ENCODE peak calls at places on chromosomes 11 and 22, in eight cellular contexts. T is endodermal cell; X is tibial artery; G is heart left ventricle; J is CD8-positive, alpha-beta T cell; F is dorsolateral prefrontal cortex; A is Peyer's patch; Z is neuronal stem cell. M is an unnamed sample.

GRCh38 chr11:488062-488461 is 19.0 kb downstream of the RNH1 start:
- DNase-seq in T (no peak), X (no peak), G (no peak), J (no peak), F (no peak), A (no peak), Z (no peak), M (no peak)

GRCh38 chr11:117620131-117620530 is 176.9 kb downstream of the DSCAML1 start:
- DNase-seq in T (no peak), X (no peak), G (no peak), J (no peak), F (no peak), A (no peak), Z (no peak), M (no peak)

GRCh38 chr11:49405743-49406142 is 197.3 kb upstream of the FOLH1 start:
- DNase-seq in T (peak; percentile 47), X (no peak), G (no peak), J (no peak), F (no peak), A (no peak), Z (no peak), M (no peak)

GRCh38 chr22:16988257-16988656 is 19.8 kb downstream of the GAB4 start:
- DNase-seq in T (no peak), X (no peak), G (no peak), J (no peak), F (no peak), A (no peak), Z (no peak), M (no peak)

GRCh38 chr11:113505046-113505445 is 29.8 kb upstream of the DRD2 start:
- DNase-seq in T (no peak), X (no peak), G (no peak), J (no peak), F (no peak), A (no peak), Z (no peak), M (no peak)

GRCh38 chr11:77178150-77178549 is 50.1 kb downstream of the MYO7A start:
- DNase-seq in T (no peak), X (no peak), G (no peak), J (no peak), F (no peak), A (no peak), Z (no peak), M (no peak)

GRCh38 chr22:46835288-46835687 is 72.8 kb downstream of the TBC1D22A start:
- DNase-seq in T (no peak), X (no peak), G (no peak), J (no peak), F (no peak), A (no peak), Z (no peak), M (no peak)

GRCh38 chr11:41379084-41379483 is 80.4 kb downstream of the LRRC4C start:
- DNase-seq in T (no peak), X (no peak), G (no peak), J (no peak), F (no peak), A (no peak), Z (no peak), M (no peak)

GRCh38 chr11:83070878-83071640 is 638 bp downstream of the RAB30 start:
- DNase-seq in T (no peak), X (peak; percentile 55), G (peak; percentile 57), J (peak; percentile 27), F (no peak), A (peak; percentile 30), Z (peak; percentile 11), M (no peak)

GRCh38 chr22:45818130-45819085 is 146.8 kb downstream of the ATXN10 start:
- DNase-seq in T (peak; percentile 73), X (no peak), G (peak; percentile 46), J (no peak), F (no peak), A (no peak), Z (no peak), M (no peak)

GRCh38 chr22:19986011-19986409 is 30.6 kb downstream of the ARVCF start:
- DNase-seq in T (no peak), X (no peak), G (no peak), J (no peak), F (no peak), A (no peak), Z (no peak), M (no peak)

GRCh38 chr22:46576556-46577351 is 39.3 kb upstream of the CELSR1 start:
- DNase-seq in T (peak; percentile 59), X (no peak), G (peak; percentile 75), J (peak; percentile 57), F (no peak), A (peak; percentile 64), Z (peak; percentile 55), M (no peak)

GRCh38 chr11:74443071-74443864 is 24.1 kb downstream of the KCNE3 start:
- DNase-seq in T (peak; percentile 75), X (no peak), G (no peak), J (no peak), F (no peak), A (no peak), Z (no peak), M (peak; percentile 14)

GRCh38 chr11:74018331-74019005 is 9.6 kb upstream of the UCP3 start:
- DNase-seq in T (no peak), X (peak; percentile 96), G (peak; percentile 90), J (no peak), F (no peak), A (peak; percentile 48), Z (no peak), M (peak; percentile 41)

GRCh38 chr11:100869328-100869727 is 182.2 kb downstream of the ARHGAP42 start:
- DNase-seq in T (no peak), X (no peak), G (no peak), J (no peak), F (no peak), A (no peak), Z (no peak), M (no peak)

GRCh38 chr22:45503071-45503815 is 560 bp downstream of the FBLN1 start:
- DNase-seq in T (peak; percentile 81), X (no peak), G (no peak), J (no peak), F (no peak), A (no peak), Z (peak; percentile 68), M (no peak)

GRCh38 chr11:63763506-63764200 is 4.9 kb downstream of the ZFTA start:
- DNase-seq in T (peak; percentile 91), X (peak; percentile 27), G (peak; percentile 43), J (no peak), F (no peak), A (no peak), Z (peak; percentile 76), M (no peak)

GRCh38 chr11:102230186-102230585 is 87.1 kb upstream of the BIRC3 start:
- DNase-seq in T (no peak), X (no peak), G (no peak), J (no peak), F (no peak), A (no peak), Z (no peak), M (no peak)

GRCh38 chr11:102225689-102226562 is 91.4 kb upstream of the BIRC3 start:
- DNase-seq in T (no peak), X (no peak), G (no peak), J (no peak), F (no peak), A (no peak), Z (no peak), M (peak; percentile 97)

GRCh38 chr11:102229510-102230119 is 87.7 kb upstream of the BIRC3 start:
- DNase-seq in T (no peak), X (no peak), G (no peak), J (no peak), F (no peak), A (no peak), Z (no peak), M (no peak)

GRCh38 chr11:102223859-102224258 is 93.4 kb upstream of the BIRC3 start:
- DNase-seq in T (no peak), X (no peak), G (no peak), J (no peak), F (no peak), A (no peak), Z (no peak), M (no peak)

DNA sequence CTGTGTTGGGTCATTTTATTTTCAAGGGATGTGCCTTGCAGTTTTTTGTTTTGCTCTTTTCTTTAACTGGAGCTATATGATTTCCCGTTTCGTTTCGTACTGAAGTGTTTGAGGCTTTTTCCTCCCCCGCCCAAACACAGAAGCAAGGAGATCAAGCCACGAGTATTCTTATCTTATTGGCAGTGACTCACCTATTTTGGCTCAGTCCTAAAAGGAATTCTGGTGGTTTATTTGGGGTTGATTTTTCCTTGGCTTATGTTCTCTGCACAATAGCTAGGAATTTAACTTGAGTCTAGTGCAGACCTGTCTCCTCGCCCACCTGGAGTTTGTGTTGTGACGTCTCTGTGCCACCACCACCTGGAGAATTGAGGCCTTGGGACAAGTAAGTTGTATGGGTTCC is 90.6 kb upstream of the BIRC3 start:
- DNase-seq in T (no peak), X (no peak), G (no peak), J (no peak), F (no peak), A (no peak), Z (no peak), M (peak; percentile 83)
- H3K27ac ChIP-seq in T (no peak overlapping the region), X (no peak overlapping the region), G (no peak overlapping the region), J (no peak overlapping the region), F (no peak overlapping the region), A (no peak overlapping the region), Z (no peak overlapping the region), M (peak overlapping the region; percentile 93)

GRCh38 chr11:45899086-45899447 is 8.0 kb downstream of the FREY1 start:
- DNase-seq in T (no peak), X (no peak), G (no peak), J (no peak), F (no peak), A (no peak), Z (no peak), M (no peak)
- H3K4me3 ChIP-seq in T (peak overlapping the region; percentile 68), X (peak overlapping the region; percentile 53), G (peak overlapping the region; percentile 56), J (peak overlapping the region; percentile 53), F (peak overlapping the region; percentile 70), A (peak overlapping the region; percentile 60), Z (peak overlapping the region; percentile 79), M (no peak overlapping the region)

DNA sequence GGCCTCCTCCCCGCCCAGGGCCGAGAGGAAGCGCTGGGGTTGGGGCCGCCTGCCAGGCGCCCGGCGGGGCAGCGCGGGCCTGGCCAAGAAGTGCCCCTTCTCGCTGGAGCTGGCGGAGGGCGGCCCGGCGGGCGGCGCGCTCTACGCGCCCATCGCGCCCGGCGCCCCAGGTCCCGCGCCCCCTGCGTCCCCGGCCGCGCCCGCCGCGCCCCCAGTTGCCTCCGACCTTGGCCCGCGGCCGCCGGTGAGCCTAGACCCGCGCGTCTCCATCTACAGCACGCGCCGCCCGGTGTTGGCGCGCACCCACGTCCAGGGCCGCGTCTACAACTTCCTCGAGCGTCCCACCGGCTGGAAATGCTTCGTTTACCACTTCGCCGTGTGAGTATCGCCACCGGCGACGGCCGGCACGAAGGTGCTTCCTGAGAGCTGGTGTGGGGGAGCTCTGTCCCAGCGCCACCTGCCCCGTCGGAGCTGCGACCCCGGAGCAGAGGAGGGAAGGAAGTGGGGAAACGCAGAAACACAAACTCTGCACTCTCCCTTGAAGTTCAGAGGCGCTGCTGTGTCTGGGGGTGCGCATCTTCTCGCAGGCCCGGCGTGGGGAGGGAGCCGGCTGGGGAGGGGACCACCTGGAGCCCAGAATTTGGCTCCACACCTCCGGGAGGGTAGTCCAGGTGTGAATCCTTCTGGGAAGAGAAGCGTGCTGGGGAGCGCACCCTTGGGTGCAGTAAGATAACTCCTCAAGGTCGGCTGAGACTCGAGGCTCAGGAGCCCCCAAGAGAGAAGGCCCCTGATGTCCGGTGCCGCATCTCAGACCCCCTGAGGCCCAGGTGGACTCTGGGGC is 519 bp downstream of the KCNQ1 start:
- DNase-seq in T (no peak), X (no peak), G (peak; percentile 28), J (no peak), F (no peak), A (no peak), Z (no peak), M (no peak)
- H3K27ac ChIP-seq in T (no peak overlapping the region), X (no peak overlapping the region), G (peak overlapping the region; percentile 49), J (peak overlapping the region; percentile 35), F (no peak overlapping the region), A (peak overlapping the region; percentile 91), Z (no peak overlapping the region), M (no peak overlapping the region)

GRCh38 chr11:129828301-129828836 is 12.7 kb downstream of the TMEM45B start:
- DNase-seq in T (no peak), X (no peak), G (no peak), J (no peak), F (no peak), A (no peak), Z (no peak), M (no peak)
- H3K4me3 ChIP-seq in T (no peak overlapping the region), X (no peak overlapping the region), G (no peak overlapping the region), J (no peak overlapping the region), F (no peak overlapping the region), A (no peak overlapping the region), Z (no peak overlapping the region), M (no peak overlapping the region)